ENCODE peak calls at places on chromosome 1, in six cellular contexts. I, S, F, Y, N and R are unnamed samples.

GRCh38 chr1:29800522-29800956 is 564.2 kb downstream of the PTPRU start:
- DNase-seq in I (peak), S (no peak), F (no peak), Y (no peak), N (no peak), R (peak)

GRCh38 chr1:6646499-6647148 is 22.0 kb downstream of the THAP3 start:
- DNase-seq in I (no peak), S (no peak), F (no peak), Y (peak), N (peak), R (no peak)

GRCh38 chr1:169326644-169327316 is 40.8 kb downstream of the NME7 start:
- DNase-seq in I (no peak), S (no peak), F (no peak), Y (no peak), N (no peak), R (no peak)

GRCh38 chr1:41639332-41639936 is 155.0 kb upstream of the EDN2 start:
- DNase-seq in I (no peak), S (no peak), F (no peak), Y (no peak), N (no peak), R (no peak)

GRCh38 chr1:218674280-218674773 is 329.2 kb downstream of the TGFB2 start:
- DNase-seq in I (peak), S (no peak), F (peak), Y (peak), N (peak), R (no peak)

GRCh38 chr1:59185163-59185855 is 111.6 kb upstream of the FGGY start:
- DNase-seq in I (no peak), S (no peak), F (no peak), Y (no peak), N (no peak), R (no peak)

GRCh38 chr1:174974711-174975111 is 25.0 kb upstream of the CACYBP start:
- DNase-seq in I (no peak), S (no peak), F (peak), Y (no peak), N (no peak), R (no peak)

GRCh38 chr1:219703240-219703639 is 90.3 kb upstream of the ZC3H11B start:
- DNase-seq in I (no peak), S (no peak), F (no peak), Y (no peak), N (peak), R (no peak)

GRCh38 chr1:58971629-58972140 is 187.8 kb upstream of the JUN start:
- DNase-seq in I (peak), S (no peak), F (peak), Y (no peak), N (no peak), R (no peak)

GRCh38 chr1:36516372-36517018 is 33.8 kb upstream of the CSF3R start:
- DNase-seq in I (no peak), S (no peak), F (no peak), Y (peak), N (peak), R (no peak)

GRCh38 chr1:100736766-100737165 is 17.2 kb downstream of the VCAM1 start:
- DNase-seq in I (no peak), S (no peak), F (no peak), Y (no peak), N (no peak), R (no peak)

GRCh38 chr1:155254714-155255242 is 505 bp downstream of the ENTREP3 start:
- DNase-seq in I (no peak), S (no peak), F (no peak), Y (no peak), N (no peak), R (no peak)

GRCh38 chr1:9275567-9276034 is 17.1 kb upstream of the SPSB1 start:
- DNase-seq in I (no peak), S (no peak), F (no peak), Y (no peak), N (no peak), R (no peak)

GRCh38 chr1:81547912-81548303 is 252.8 kb upstream of the ADGRL2 start:
- DNase-seq in I (no peak), S (no peak), F (no peak), Y (no peak), N (no peak), R (no peak)

GRCh38 chr1:15475737-15476314 is at the start of gene CELA2B:
- DNase-seq in I (no peak), S (no peak), F (no peak), Y (no peak), N (no peak), R (no peak)

GRCh38 chr1:160795951-160796383 is at the start of gene LY9:
- DNase-seq in I (no peak), S (peak), F (no peak), Y (no peak), N (no peak), R (no peak)

GRCh38 chr1:224540535-224540934 is 75.6 kb upstream of the CNIH3 start:
- DNase-seq in I (no peak), S (no peak), F (no peak), Y (no peak), N (no peak), R (no peak)

GRCh38 chr1:224543453-224543852 is 72.7 kb upstream of the CNIH3 start:
- DNase-seq in I (no peak), S (no peak), F (no peak), Y (no peak), N (no peak), R (no peak)

GRCh38 chr1:224542783-224543440 is 73.2 kb upstream of the CNIH3 start:
- DNase-seq in I (no peak), S (no peak), F (no peak), Y (no peak), N (no peak), R (no peak)

GRCh38 chr1:224541072-224541790 is 74.9 kb upstream of the CNIH3 start:
- DNase-seq in I (no peak), S (no peak), F (no peak), Y (no peak), N (no peak), R (no peak)

DNA sequence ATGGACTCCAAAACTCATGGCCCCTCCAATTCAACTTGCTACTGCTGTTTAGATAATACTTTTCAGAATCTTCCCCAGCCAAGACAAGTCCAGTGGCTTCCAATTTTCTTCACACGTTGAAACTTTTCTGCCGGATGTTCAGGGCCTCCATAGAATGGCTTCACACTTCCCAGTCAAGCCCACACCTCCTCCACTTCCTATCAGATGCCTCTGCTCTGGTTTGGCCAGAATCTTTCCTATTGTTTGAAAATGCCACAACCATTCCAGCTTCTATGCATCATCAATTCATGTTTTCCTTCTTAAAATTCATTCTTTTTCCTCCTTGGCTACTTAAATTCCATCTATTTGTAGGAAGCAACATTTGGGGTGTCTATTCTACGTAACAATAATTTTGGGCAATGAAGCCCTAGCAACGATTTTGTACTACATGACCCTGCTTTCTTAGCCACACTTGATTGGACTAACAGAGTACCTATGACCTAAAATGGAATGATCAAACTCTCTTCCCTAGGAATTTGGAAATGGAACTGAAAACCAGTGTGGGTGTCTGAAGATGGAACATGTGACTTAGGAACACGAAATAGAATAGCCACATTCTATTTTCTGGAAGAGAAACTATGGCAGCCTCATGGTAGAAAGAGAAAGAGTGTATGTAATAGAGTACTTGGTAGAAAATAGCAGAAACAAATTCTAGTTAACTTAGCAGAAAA is 74.1 kb upstream of the CNIH3 start:
- DNase-seq in I (no peak), S (no peak), F (no peak), Y (no peak), N (no peak), R (no peak)
- H3K27ac ChIP-seq in I (no peak), S (no peak), F (no peak), Y (no peak), N (no peak), R (no peak)

DNA sequence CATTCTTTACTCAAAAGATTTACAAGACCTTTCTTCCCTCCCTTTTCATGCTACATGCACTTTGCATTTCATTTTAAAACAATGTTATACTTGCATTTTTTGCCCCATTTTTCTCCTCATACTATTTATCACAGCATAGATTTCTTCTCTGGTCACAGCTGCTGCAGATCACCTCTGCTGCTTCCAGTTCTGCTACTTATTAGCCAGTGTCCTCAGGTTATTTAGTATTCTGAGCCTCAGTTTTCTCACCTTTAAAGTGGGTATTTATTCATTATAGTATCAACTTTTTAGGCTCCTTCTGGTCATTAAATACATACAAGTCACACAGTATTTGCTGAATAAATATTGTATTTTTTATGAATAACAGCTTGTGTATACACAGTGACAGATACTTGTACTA is 85.2 kb upstream of the BCL10 start:
- DNase-seq in I (no peak), S (no peak), F (no peak), Y (no peak), N (no peak), R (no peak)
- H3K27ac ChIP-seq in I (no peak), S (no peak), F (no peak), Y (no peak), N (no peak), R (no peak)

GRCh38 chr1:110380667-110381283 is 10.1 kb downstream of the SLC16A4 start:
- DNase-seq in I (no peak), S (no peak), F (no peak), Y (no peak), N (no peak), R (no peak)
- H3K27ac ChIP-seq in I (peak), S (peak), F (peak), Y (no peak), N (no peak), R (no peak)

GRCh38 chr1:3126756-3127718 is 58.0 kb downstream of the PRDM16 start:
- DNase-seq in I (no peak), S (no peak), F (no peak), Y (no peak), N (no peak), R (no peak)

GRCh38 chr1:3124246-3124645 is 55.2 kb downstream of the PRDM16 start:
- DNase-seq in I (no peak), S (no peak), F (no peak), Y (no peak), N (no peak), R (no peak)

GRCh38 chr1:3127738-3128137 is 58.7 kb downstream of the PRDM16 start:
- DNase-seq in I (no peak), S (no peak), F (no peak), Y (no peak), N (no peak), R (no peak)

GRCh38 chr1:3125546-3126368 is 56.8 kb downstream of the PRDM16 start:
- DNase-seq in I (no peak), S (no peak), F (no peak), Y (no peak), N (no peak), R (no peak)

DNA sequence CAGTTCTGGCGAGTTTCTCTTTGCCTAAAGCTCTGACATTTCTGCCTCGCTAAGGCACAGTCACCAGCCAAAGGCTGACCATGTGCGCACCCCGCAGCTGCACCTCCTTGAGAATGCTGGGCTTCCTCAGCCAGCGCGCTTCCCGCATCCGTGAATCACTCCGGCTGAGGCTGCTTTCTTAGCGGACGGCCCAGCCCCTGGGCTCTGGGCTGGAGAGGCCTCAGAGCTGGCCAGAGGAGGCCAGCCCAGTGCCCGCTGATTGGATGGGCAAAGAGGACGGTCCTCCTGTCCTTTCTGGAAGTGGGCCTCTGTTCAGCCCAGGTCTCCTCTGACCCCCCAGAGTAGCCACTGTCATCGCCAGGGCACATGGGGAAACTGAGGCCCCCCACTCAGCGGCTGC is 56.1 kb downstream of the PRDM16 start:
- DNase-seq in I (no peak), S (peak), F (no peak), Y (no peak), N (no peak), R (no peak)
- H3K27ac ChIP-seq in I (no peak), S (peak), F (peak), Y (no peak), N (no peak), R (no peak)

DNA sequence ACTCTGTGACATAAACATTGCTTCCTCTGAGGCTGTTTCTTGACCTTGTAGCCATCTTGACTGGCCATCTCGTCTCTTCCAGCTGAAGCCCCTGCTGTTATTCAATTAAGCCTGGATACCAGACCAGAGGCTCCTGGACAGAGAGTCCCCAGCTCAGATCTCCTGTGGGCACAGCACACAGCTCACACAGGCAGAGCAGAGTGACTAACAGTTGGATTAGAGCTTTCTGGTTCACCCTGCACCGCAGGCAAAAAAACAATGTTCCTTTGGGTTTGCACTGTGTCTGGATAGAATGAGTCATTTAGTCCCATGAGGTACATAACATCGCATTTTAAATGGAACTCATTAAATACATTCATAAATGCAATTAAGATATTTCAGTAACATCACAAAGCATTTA is 33.4 kb upstream of the USH2A start:
- DNase-seq in I (no peak), S (no peak), F (no peak), Y (no peak), N (peak), R (no peak)
- H3K27ac ChIP-seq in I (no peak), S (no peak), F (no peak), Y (no peak), N (no peak), R (no peak)

GRCh38 chr1:185679220-185679619 is 55.0 kb upstream of the HMCN1 start:
- DNase-seq in I (no peak), S (no peak), F (peak), Y (no peak), N (no peak), R (no peak)

GRCh38 chr1:185676969-185677368 is 57.2 kb upstream of the HMCN1 start:
- DNase-seq in I (no peak), S (no peak), F (no peak), Y (no peak), N (no peak), R (no peak)

GRCh38 chr1:185670187-185670627 is 64.0 kb upstream of the HMCN1 start:
- DNase-seq in I (no peak), S (no peak), F (peak), Y (no peak), N (peak), R (no peak)

GRCh38 chr1:185672719-185673360 is 61.4 kb upstream of the HMCN1 start:
- DNase-seq in I (no peak), S (no peak), F (no peak), Y (no peak), N (no peak), R (no peak)

GRCh38 chr1:185674201-185674600 is 60.0 kb upstream of the HMCN1 start:
- DNase-seq in I (no peak), S (no peak), F (peak), Y (no peak), N (no peak), R (no peak)
- H3K27ac ChIP-seq in I (peak), S (no peak), F (no peak), Y (no peak), N (no peak), R (no peak)

GRCh38 chr1:27598288-27598687 is 5.7 kb downstream of the AHDC1 start:
- DNase-seq in I (no peak), S (no peak), F (peak), Y (peak), N (peak), R (no peak)
- H3K27ac ChIP-seq in I (peak), S (peak), F (peak), Y (no peak), N (no peak), R (peak)

DNA sequence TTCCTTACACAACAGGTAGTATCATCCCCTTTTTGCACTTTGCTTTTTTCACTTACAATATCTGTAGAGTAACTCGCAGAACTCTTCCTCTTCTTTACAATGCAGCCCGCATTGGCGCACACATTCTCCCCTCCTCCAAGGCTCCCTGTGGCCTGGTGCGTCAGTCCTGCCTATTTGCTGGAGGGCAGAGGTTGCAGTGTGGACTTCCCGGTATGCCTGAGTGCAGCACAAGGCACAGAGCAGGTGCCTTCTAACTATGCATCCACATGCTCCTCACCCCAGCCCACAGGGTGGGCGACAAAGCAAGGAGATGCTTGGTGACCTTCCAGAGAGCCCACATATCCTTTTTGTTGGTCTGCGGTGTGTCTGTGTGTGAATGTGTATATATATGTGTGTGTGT is 53.3 kb downstream of the ARHGEF11 start:
- DNase-seq in I (no peak), S (no peak), F (no peak), Y (no peak), N (no peak), R (no peak)
- H3K27ac ChIP-seq in I (no peak), S (no peak), F (no peak), Y (no peak), N (no peak), R (no peak)